ENCODE peak calls at places on chromosomes 13 and 19, in seven cellular contexts. M, E, D, X, A, G and J are unnamed samples.

GRCh38 chr19:56111601-56112312 is 9.3 kb downstream of the ZNF787 start:
- DNase-seq in A (no peak), E (no peak), X (no peak), M (no peak), D (peak), G (no peak), J (no peak)

GRCh38 chr13:29402168-29402621 is 193.3 kb downstream of the SLC7A1 start:
- DNase-seq in D (no peak), M (no peak), A (no peak), E (peak), X (peak), G (no peak), J (no peak)

GRCh38 chr13:102191951-102192461 is 209.8 kb downstream of the FGF14 start:
- DNase-seq in D (no peak), M (no peak), G (no peak), E (peak), A (no peak), X (no peak), J (no peak)

GRCh38 chr13:113453962-113454361 is 674 bp upstream of the ADPRHL1 start:
- DNase-seq in M (no peak), E (no peak), D (no peak), A (no peak), X (no peak), G (no peak), J (no peak)

GRCh38 chr13:99442273-99442895 is 58.9 kb upstream of the TM9SF2 start:
- DNase-seq in E (peak), D (peak), M (peak), G (no peak), A (peak), X (peak), J (no peak)

GRCh38 chr19:49585023-49585422 is 3.9 kb downstream of the PRRG2 start:
- DNase-seq in G (no peak), A (no peak), D (no peak), X (no peak), M (no peak), E (no peak), J (peak)

GRCh38 chr13:112983428-112984196 is 14.6 kb downstream of the MCF2L start:
- DNase-seq in M (no peak), G (no peak), D (peak), E (no peak), X (peak), A (no peak), J (no peak)

GRCh38 chr19:37519890-37520289 is 13.2 kb downstream of the ZNF793 start:
- DNase-seq in A (no peak), D (no peak), E (peak), G (no peak), X (no peak), M (no peak), J (no peak)

GRCh38 chr13:99698010-99698815 is 196.9 kb downstream of the TM9SF2 start:
- DNase-seq in A (no peak), X (no peak), M (no peak), G (no peak), D (no peak), E (no peak), J (no peak)

GRCh38 chr13:27131202-27131623 is 40.4 kb downstream of the USP12 start:
- DNase-seq in G (peak), M (no peak), A (peak), X (peak), D (no peak), E (peak), J (no peak)

GRCh38 chr13:97116754-97117153 is 105.4 kb upstream of the MBNL2 start:
- DNase-seq in A (no peak), E (peak), D (no peak), M (no peak), X (no peak), G (no peak), J (no peak)

GRCh38 chr13:98719527-98720250 is 32.8 kb downstream of the SLC15A1 start:
- DNase-seq in A (no peak), G (no peak), E (no peak), M (no peak), X (no peak), D (no peak), J (no peak)

GRCh38 chr13:30739646-30740642 is 4.6 kb downstream of the ALOX5AP start:
- DNase-seq in E (peak), D (no peak), G (peak), A (peak), M (peak), X (peak), J (no peak)

GRCh38 chr19:19530423-19530804 is 1.7 kb downstream of the YJEFN3 start:
- DNase-seq in D (no peak), M (no peak), E (peak), G (no peak), X (no peak), A (no peak), J (no peak)

GRCh38 chr13:64164435-64164834 is 2748.8 kb upstream of the PCDH20 start:
- DNase-seq in D (no peak), X (no peak), M (no peak), G (no peak), E (no peak), A (no peak), J (no peak)

GRCh38 chr19:15379996-15380647 is 535 bp upstream of the AKAP8 start:
- DNase-seq in X (peak), D (peak), G (no peak), M (peak), E (peak), A (peak), J (peak)
- TF ChIP-seq CEBPB in X (no peak), D (no peak), G (no peak), M (no peak), E (no peak), A (no peak), J (no peak)

GRCh38 chr19:2578911-2579677 is 103.2 kb downstream of the GADD45B start:
- DNase-seq in A (peak), M (peak), X (peak), E (peak), G (no peak), D (peak), J (peak)
- H3K27ac ChIP-seq in A (peak), M (peak), X (no peak), E (peak), G (no peak), D (peak), J (no peak)

GRCh38 chr19:3097442-3097871 is 3.3 kb downstream of the GNA11 start:
- DNase-seq in G (no peak), E (no peak), A (no peak), M (no peak), X (no peak), D (no peak), J (no peak)

GRCh38 chr19:3100331-3100730 is 6.2 kb downstream of the GNA11 start:
- DNase-seq in A (no peak), D (no peak), G (no peak), M (no peak), X (no peak), E (no peak), J (no peak)

GRCh38 chr19:3099347-3100145 is 5.4 kb downstream of the GNA11 start:
- DNase-seq in E (no peak), M (no peak), D (no peak), X (no peak), G (no peak), A (no peak), J (no peak)

GRCh38 chr19:3098141-3098514 is 4.0 kb downstream of the GNA11 start:
- DNase-seq in M (no peak), E (no peak), D (no peak), A (no peak), X (no peak), G (no peak), J (no peak)

DNA sequence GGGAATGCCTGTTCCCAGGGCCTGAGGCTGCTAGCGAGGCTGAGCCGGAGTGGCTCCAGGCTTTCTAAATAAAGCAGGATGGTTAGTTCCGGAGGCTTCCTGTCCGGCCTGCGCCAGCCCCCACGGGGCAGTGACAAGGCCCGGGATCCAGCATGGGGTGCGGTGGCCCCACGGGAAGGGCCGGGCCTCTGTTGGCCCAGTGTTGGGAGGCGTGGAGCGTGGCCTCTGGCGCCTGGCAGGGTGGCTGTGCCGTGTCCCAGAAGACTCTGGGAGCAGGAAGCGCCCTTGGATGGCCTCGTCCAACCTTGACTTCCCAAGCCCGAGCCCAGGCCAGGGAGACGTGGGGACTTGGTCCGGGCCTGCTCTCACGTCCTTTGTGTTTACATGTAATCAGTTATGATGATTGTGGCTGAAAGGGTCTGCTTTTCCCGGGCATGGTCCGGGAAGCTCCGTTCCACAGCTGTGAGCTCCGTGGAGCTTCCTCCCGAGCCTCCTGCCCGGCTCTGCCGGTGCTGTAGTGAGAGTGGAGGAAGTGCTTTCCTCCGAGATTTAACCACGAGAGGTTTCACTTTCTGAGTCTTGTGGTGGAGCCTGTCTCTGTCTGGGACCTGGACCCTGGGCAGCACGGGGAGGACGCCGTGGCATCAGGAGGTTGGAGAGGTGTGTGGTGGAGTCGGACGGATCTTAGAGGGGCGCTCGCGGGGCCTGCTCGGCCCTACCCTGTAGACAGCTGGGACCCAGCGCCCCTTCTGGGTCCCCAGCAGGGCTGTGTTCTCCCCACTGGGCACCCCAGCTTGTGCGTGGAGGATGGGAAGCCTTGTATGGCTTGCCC is 4.6 kb downstream of the GNA11 start:
- DNase-seq in G (no peak), A (no peak), D (no peak), X (no peak), E (peak), M (no peak), J (peak)
- TF ChIP-seq CEBPB in G (no peak), A (no peak), D (no peak), X (no peak), E (no peak), M (no peak), J (no peak)

DNA sequence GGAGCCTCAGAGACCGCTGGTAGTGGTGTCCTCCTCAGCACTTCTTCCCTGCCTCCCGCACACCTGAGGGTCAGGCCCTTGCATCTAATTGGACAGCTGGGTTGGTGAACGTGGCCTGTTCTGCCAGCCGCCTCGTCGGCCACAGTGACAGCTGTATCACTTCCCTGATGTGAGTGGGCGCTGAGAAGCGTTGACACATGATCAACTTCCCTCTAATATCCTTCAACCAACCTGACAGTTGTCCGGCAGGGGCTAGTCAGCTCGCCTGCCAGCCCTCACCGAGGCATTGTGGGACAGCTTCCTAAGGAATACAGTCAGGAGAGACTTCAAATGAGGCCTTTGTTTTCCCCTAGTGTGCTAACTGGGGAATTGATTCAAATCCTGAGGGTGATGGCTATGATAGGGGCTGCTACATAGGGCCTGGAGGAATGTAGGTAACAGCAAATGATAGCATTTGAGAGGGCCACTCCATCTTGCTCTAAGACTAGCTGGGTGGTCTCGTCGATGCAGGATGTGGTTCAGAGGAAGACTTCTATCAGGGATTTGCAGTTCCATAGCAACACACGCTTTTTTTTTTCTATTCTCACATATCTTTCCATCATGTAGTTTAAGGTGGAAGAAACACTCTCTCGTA is 230.8 kb downstream of the TSHZ3 start:
- DNase-seq in M (no peak), A (no peak), G (no peak), E (no peak), X (no peak), D (no peak), J (no peak)
- H3K27ac ChIP-seq in M (no peak), A (no peak), G (no peak), E (no peak), X (no peak), D (no peak), J (no peak)

GRCh38 chr13:79385694-79386093 is 20.4 kb downstream of the RBM26 start:
- DNase-seq in G (peak), D (no peak), E (no peak), M (no peak), A (no peak), X (peak), J (no peak)
- TF ChIP-seq CEBPB in G (no peak), D (no peak), E (no peak), M (no peak), A (no peak), X (no peak), J (no peak)

DNA sequence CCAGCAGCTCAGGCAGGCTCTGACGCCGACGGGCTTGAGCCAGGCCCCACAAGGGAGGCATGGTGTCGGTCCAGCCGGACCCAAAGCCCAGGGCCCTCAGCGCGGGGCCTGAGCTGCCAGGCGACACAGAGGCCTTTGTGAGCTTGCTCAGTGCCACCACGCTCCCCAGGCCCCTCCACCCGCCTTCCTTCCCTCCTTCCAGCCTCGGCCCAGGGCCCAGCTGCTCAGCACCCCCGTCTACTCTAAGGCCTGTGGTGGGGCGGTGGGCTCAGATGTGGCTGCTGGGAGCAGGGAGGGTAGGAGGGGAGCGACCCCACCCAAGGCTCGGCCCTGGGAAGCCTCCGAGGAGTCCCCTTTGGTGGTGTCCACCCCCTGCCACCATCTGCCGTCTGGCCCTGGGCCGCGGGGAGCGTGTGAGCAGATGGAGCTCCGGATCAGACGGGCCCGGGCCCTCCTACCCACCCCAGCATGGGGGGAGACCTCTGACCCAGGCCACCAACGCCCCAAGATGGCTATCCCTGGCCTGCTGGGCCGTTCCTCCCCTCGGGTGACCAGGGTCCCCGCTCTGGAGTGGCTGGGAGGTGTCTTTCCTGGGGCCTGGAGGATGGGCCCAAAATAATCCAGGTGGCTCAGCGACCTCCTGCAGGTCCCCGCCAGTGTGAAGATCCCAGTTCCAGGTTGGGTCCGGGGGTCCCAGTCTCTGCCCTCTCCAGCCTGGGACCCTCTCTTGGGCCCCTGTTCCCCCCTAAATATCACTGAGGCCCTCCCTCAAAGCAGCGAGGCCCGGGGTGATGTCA is 7.8 kb downstream of the ZBTB7A start:
- DNase-seq in X (no peak), G (no peak), A (no peak), D (no peak), M (no peak), E (no peak), J (no peak)
- H3K27ac ChIP-seq in X (peak), G (peak), A (peak), D (peak), M (peak), E (peak), J (peak)

GRCh38 chr19:34731019-34731829 is 2.8 kb upstream of the ZNF181 start:
- DNase-seq in A (no peak), E (no peak), M (no peak), D (no peak), X (peak), G (no peak), J (no peak)
- TF ChIP-seq CEBPB in A (no peak), E (no peak), M (no peak), D (no peak), X (no peak), G (no peak), J (no peak)

GRCh38 chr13:66835040-66835628 is 395.0 kb downstream of the PCDH9 start:
- DNase-seq in E (peak), X (peak), D (peak), M (peak), G (no peak), A (no peak), J (no peak)
- H3K27ac ChIP-seq in E (no peak), X (peak), D (no peak), M (peak), G (no peak), A (no peak), J (no peak)

GRCh38 chr19:45632468-45633196 is 6.6 kb downstream of the EML2 start:
- DNase-seq in D (no peak), X (peak), A (peak), M (peak), G (no peak), E (peak), J (no peak)
- TF ChIP-seq CEBPB in D (no peak), X (no peak), A (no peak), M (no peak), G (no peak), E (peak), J (no peak)